ENCODE peak calls at places on chromosome 3, in five cellular contexts. Y is lung; Z is CD8-positive, alpha-beta T cell; G is ovary; D is cardiac fibroblast. P is an unnamed sample.

GRCh38 chr3:74527566-74527965 is 86.9 kb downstream of the CNTN3 start:
- DNase-seq in D (no peak), Z (no peak), Y (no peak), G (no peak), P (no peak)

GRCh38 chr3:15535757-15536156 is 14.3 kb upstream of the COLQ start:
- DNase-seq in Y (no peak), G (no peak), Z (peak; percentile 36), D (no peak), P (no peak)

GRCh38 chr3:37519236-37519635 is 342.4 kb upstream of the CTDSPL start:
- DNase-seq in G (no peak), D (no peak), Z (no peak), Y (no peak), P (no peak)

GRCh38 chr3:22980346-22980745 is 222.8 kb upstream of the UBE2E2 start:
- DNase-seq in G (no peak), Y (no peak), D (peak; percentile 69), Z (no peak), P (no peak)

GRCh38 chr3:194323785-194324735 is 27.1 kb downstream of the CPN2 start:
- DNase-seq in Y (no peak), Z (peak; percentile 32), G (peak; percentile 60), D (peak; percentile 49), P (no peak)

GRCh38 chr3:19543212-19543841 is 390.7 kb downstream of the EFHB start:
- DNase-seq in Z (no peak), G (no peak), Y (no peak), D (peak; percentile 0), P (no peak)

GRCh38 chr3:136994772-136995516 is 37.2 kb downstream of the IL20RB start:
- DNase-seq in Y (peak; percentile 84), D (peak; percentile 93), G (peak; percentile 90), Z (no peak), P (no peak)

GRCh38 chr3:10703875-10704274 is 112.2 kb upstream of the SLC6A11 start:
- DNase-seq in Z (no peak), Y (no peak), G (no peak), D (peak; percentile 50), P (no peak)

GRCh38 chr3:140342668-140343067 is 335.2 kb upstream of the TRIM42 start:
- DNase-seq in Y (no peak), G (no peak), Z (no peak), D (no peak), P (no peak)

GRCh38 chr3:187167795-187168194 is 28.5 kb upstream of the RPL39L start:
- DNase-seq in Y (no peak), Z (no peak), G (no peak), D (no peak), P (no peak)

GRCh38 chr3:141287326-141287725 is 55.7 kb downstream of the PXYLP1 start:
- DNase-seq in Y (no peak), G (no peak), D (no peak), Z (no peak), P (no peak)

GRCh38 chr3:107690522-107691138 is 167.9 kb downstream of the BBX start:
- DNase-seq in Z (no peak), D (peak; percentile 81), G (no peak), Y (no peak), P (no peak)

GRCh38 chr3:170499562-170500156 is 81.0 kb downstream of the CLDN11 start:
- DNase-seq in G (peak; percentile 82), Z (no peak), Y (no peak), D (peak; percentile 75), P (no peak)

GRCh38 chr3:159260049-159260662 is 458.3 kb downstream of the MFSD1 start:
- DNase-seq in Y (peak; percentile 61), G (no peak), Z (peak; percentile 17), D (peak; percentile 86), P (peak; percentile 25)

GRCh38 chr3:134795776-134796312 is 784 bp downstream of the EPHB1 start:
- DNase-seq in G (peak; percentile 40), D (peak; percentile 40), Y (peak; percentile 28), Z (no peak), P (peak; percentile 31)

DNA sequence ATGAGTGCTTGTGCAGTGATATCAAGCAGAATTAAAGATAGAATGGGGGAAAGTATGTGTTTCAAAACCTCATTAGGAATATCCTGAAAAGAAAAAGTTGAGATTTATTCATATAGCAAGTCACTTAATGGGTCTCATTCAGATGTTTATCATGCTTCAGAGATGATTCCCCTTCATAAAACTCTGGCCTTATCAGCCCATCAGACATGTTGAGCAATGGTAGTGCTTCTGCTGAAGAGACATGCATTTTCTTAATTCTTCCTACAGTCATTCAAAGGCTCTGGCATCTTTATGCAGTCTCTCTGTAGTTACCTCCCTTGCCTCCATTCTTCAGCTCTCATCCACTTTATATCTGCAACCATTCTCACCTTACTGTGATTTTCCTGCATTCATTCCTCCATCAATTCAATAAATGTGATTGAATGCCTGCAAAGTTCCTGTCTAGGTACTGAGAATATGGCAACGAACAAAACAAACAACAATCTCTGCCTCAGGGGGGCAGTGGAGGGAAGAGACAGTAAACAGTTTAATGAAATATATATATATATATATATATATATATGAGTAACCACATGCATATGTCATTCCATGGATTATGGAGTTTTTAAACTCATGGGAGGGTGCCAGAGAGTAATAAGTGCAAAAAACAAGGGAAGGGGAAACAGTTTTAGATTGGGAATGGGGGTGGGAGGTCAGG is 138.5 kb downstream of the NECTIN3 start:
- DNase-seq in Y (no peak), Z (no peak), D (peak; percentile 46), G (no peak), P (no peak)
- TF ChIP-seq CTCF in Y (no peak), Z (no peak), D (no peak), G (no peak), P (no peak)

DNA sequence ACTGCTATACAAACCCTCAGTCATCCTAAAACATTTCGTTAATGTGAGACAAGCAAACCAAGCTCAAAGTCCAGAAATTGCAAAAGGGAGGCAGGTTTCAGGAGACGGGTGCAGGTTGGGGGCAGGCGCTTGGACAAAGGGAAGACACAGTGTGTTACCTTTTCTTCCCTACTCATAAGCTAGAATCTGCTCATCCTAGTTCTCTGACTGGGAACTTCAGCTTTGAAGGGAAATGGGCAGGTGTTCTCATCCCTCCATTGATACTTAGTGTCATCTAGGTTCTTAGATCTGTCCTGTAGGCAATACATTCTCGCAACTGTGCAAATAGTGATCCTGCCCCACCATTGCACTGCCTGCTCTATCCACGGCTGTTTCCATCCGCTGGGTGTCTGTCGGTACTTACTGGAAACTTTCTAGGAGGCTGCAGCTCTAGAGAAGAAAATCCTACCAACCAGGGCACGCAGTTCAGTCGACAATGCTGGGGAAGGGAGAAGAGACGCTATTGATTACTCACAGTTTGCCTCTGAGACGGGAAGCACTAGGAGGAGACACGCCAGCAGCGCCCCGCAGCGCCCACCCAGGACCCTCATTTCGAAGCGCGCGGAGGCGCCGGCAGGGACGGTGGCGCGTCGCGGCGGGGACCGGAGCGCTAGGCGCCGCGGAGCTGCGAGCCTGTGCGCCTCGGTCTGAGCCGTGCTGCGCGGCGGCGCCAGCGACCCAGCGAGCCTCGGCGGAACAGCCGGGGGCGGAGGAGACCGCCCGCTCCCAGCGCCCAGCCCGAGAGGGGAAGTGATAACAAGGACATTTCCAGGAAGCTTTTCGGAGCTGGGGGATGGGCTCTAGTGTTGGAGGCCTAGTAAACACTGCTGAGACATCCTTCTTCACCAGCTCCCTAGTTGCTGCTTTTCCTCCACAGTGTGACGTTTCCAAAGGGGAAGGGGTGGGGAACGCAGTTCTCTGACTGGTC is at the start of gene PROS1:
- DNase-seq in D (peak; percentile 83), G (peak; percentile 89), Z (peak; percentile 32), Y (peak; percentile 84), P (peak; percentile 49)
- TF ChIP-seq CTCF in D (no peak), G (no peak), Z (no peak), Y (no peak), P (peak; percentile 37)

GRCh38 chr3:44918581-44918980 is 44.2 kb downstream of the TGM4 start:
- DNase-seq in D (no peak), G (no peak), Z (no peak), Y (no peak), P (no peak)

GRCh38 chr3:44918087-44918486 is 43.7 kb downstream of the TGM4 start:
- DNase-seq in Z (no peak), Y (no peak), G (no peak), D (no peak), P (no peak)

GRCh38 chr3:44913868-44914468 is 39.6 kb downstream of the TGM4 start:
- DNase-seq in D (peak; percentile 81), Y (peak; percentile 71), Z (peak; percentile 66), G (peak; percentile 59), P (peak; percentile 72)

GRCh38 chr3:44914936-44915335 is 40.5 kb downstream of the TGM4 start:
- DNase-seq in Z (no peak), Y (no peak), D (peak; percentile 22), G (no peak), P (no peak)

DNA sequence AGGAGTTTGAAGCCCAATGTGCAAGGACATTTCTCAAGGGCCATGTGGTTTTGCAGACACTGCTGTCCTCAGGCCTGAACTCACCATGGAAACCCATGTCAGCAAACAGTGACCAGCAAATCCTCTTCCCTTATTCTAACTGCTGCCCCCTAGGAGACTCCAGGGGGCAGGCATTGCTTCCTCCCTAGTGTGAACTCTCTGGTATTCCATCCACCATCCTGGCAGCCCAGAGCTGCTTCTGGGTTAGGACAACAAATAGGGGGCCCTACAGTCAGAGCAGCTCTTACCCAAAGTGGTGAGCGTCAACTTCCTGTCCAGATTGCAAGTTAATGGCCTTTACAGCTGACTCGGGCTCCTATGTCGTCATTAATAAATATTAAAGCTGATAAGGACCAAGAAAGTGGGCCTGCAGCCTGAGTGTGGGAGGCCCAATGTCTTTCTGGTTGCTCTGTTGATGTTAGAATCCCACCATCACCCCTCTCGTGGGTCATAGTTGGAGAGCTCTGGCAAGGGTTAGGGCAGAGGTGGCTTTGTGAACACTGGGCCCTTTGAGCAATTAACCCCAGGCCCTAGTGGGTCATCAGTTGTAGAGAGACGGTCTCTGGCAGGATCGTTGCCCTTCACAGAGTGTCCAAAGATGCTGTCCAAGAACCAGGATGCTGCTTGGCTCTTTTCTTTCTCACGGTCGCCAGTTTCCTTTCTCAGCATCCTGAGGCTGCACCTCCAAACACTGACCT is 41.5 kb downstream of the TGM4 start:
- DNase-seq in Y (no peak), D (peak; percentile 36), G (no peak), Z (no peak), P (no peak)
- TF ChIP-seq CTCF in Y (no peak), D (no peak), G (no peak), Z (no peak), P (no peak)

GRCh38 chr3:127173516-127174166 is 19.3 kb upstream of the PRR23E start:
- DNase-seq in G (peak; percentile 14), Z (no peak), Y (no peak), D (no peak), P (no peak)

GRCh38 chr3:127174715-127175140 is 18.2 kb upstream of the PRR23E start:
- DNase-seq in D (no peak), Z (peak; percentile 6), Y (peak; percentile 13), G (peak; percentile 11), P (no peak)

GRCh38 chr3:127174284-127174683 is 18.6 kb upstream of the PRR23E start:
- DNase-seq in Y (no peak), Z (no peak), D (no peak), G (peak; percentile 12), P (no peak)

GRCh38 chr3:127175272-127175671 is 17.7 kb upstream of the PRR23E start:
- DNase-seq in D (no peak), Z (no peak), Y (peak; percentile 20), G (peak; percentile 5), P (no peak)

GRCh38 chr3:127177226-127177625 is 15.7 kb upstream of the PRR23E start:
- DNase-seq in Y (peak; percentile 28), G (peak; percentile 3), D (peak; percentile 14), Z (no peak), P (no peak)
- TF ChIP-seq CTCF in Y (no peak), G (no peak), D (no peak), Z (no peak), P (no peak)